ENCODE peak calls at places on chromosomes 5 and 9, in five cellular contexts. D is CD8-positive, alpha-beta T cell; K is astrocyte of the spinal cord; N is Calu3; X is right lobe of liver. S is an unnamed sample.

GRCh38 chr5:150509992-150510391 is 2.1 kb downstream of the NDST1 start:
- DNase-seq in N (no peak), X (no peak), K (no peak), D (no peak), S (no peak)

GRCh38 chr5:674630-675011 is 18.5 kb downstream of the TPPP start:
- DNase-seq in N (peak), X (no peak), D (no peak), K (no peak), S (peak)

GRCh38 chr5:89546658-89547057 is 663.7 kb upstream of the MEF2C start:
- DNase-seq in N (no peak), D (no peak), X (no peak), K (no peak), S (no peak)

GRCh38 chr9:16912197-16912596 is 41.7 kb upstream of the BNC2 start:
- DNase-seq in X (no peak), N (no peak), D (no peak), K (peak), S (no peak)

GRCh38 chr5:123176224-123176937 is 87.3 kb downstream of the PRDM6 start:
- DNase-seq in N (no peak), D (no peak), K (no peak), X (no peak), S (no peak)

GRCh38 chr5:119792154-119792799 is 162.9 kb downstream of the FAM170A start:
- DNase-seq in N (no peak), K (no peak), D (no peak), X (no peak), S (no peak)

GRCh38 chr5:135930029-135930948 is 24.5 kb downstream of the LECT2 start:
- DNase-seq in N (peak), K (no peak), D (no peak), X (no peak), S (no peak)

GRCh38 chr9:20786807-20787206 is 102.7 kb downstream of the FOCAD start:
- DNase-seq in D (no peak), X (no peak), N (no peak), K (no peak), S (no peak)

GRCh38 chr9:14313951-14314423 is at the start of gene NFIB:
- DNase-seq in N (peak), K (peak), X (peak), D (no peak), S (no peak)

GRCh38 chr5:172106511-172107356 is 81.3 kb downstream of the STK10 start:
- DNase-seq in D (peak), X (peak), K (peak), N (peak), S (peak)

GRCh38 chr5:135140805-135141204 is 106.8 kb upstream of the PITX1 start:
- DNase-seq in D (no peak), N (peak), X (no peak), K (peak), S (no peak)

GRCh38 chr9:89661391-89661949 is 56.7 kb downstream of the GADD45G start:
- DNase-seq in N (peak), X (no peak), K (no peak), D (no peak), S (no peak)

GRCh38 chr5:109347252-109347888 is 62.4 kb downstream of the PJA2 start:
- DNase-seq in K (no peak), N (peak), D (no peak), X (no peak), S (no peak)

GRCh38 chr5:175383350-175383749 is 60.6 kb downstream of the DRD1 start:
- DNase-seq in D (no peak), X (no peak), K (peak), N (no peak), S (no peak)

GRCh38 chr9:107172160-107172978 is 110.7 kb upstream of the RAD23B start:
- DNase-seq in X (peak), N (peak), D (peak), K (peak), S (peak)

GRCh38 chr5:157689942-157690689 is 18.8 kb downstream of the C5orf52 start:
- DNase-seq in X (peak), D (no peak), N (no peak), K (no peak), S (peak)

GRCh38 chr9:136769710-136770191 is 5.4 kb upstream of the LCN15 start:
- DNase-seq in K (no peak), N (peak), D (peak), X (no peak), S (no peak)

GRCh38 chr5:160938532-160938931 is 86.5 kb upstream of the ATP10B start:
- DNase-seq in D (no peak), N (peak), K (no peak), X (no peak), S (no peak)

GRCh38 chr9:114737118-114737517 is 55.1 kb upstream of the TEX48 start:
- DNase-seq in D (no peak), K (no peak), N (no peak), X (no peak), S (no peak)

GRCh38 chr5:24347206-24347605 is 297.6 kb downstream of the CDH10 start:
- DNase-seq in D (no peak), K (no peak), X (no peak), N (no peak), S (no peak)

DNA sequence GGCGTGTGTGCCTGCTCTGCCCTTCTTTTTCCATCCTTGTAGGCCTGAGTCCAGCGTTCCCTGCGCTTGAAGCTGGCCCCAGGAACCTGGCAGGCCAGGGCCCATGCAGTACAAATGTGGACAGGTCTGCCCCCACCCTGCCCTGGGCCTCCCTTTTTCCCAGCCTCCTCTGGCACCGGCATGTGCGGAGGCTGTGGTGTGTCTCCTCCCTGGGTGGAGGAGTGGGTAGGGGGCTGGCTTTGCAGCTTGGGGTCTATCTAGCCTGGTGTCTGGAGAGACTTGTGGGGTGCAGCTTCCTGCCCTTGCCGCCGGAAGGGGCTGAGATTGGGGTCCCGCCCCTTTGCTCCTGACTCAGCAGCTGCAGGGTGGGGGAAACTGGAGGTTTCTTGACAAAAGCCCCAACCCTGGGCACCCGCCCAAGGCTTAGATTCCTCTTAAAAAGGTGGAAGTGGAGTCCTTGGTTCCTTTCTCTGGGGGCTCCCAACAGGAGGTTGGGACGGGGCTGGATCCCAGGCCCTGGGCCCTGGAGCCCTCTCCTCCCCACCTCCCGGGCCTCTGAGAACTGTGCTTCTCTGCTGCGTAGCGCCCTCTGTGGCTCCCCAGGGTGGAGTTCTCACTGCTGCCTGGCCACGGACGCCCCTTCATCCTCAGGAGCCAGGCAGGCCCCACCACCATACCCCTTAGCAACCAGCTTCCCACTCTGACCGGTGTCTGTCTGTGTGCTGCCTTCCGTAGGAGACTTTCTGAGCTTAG is 18.0 kb downstream of the RXRA start:
- DNase-seq in K (peak), X (no peak), N (no peak), D (peak), S (no peak)
- TF ChIP-seq CTCF in K (peak), X (no peak), N (no peak), D (no peak), S (no peak)

GRCh38 chr9:122095010-122095767 is 2.1 kb upstream of the TTLL11 start:
- DNase-seq in K (peak), N (peak), X (no peak), D (peak), S (no peak)
- TF ChIP-seq CTCF in K (peak), N (peak), X (peak), D (peak), S (peak)

DNA sequence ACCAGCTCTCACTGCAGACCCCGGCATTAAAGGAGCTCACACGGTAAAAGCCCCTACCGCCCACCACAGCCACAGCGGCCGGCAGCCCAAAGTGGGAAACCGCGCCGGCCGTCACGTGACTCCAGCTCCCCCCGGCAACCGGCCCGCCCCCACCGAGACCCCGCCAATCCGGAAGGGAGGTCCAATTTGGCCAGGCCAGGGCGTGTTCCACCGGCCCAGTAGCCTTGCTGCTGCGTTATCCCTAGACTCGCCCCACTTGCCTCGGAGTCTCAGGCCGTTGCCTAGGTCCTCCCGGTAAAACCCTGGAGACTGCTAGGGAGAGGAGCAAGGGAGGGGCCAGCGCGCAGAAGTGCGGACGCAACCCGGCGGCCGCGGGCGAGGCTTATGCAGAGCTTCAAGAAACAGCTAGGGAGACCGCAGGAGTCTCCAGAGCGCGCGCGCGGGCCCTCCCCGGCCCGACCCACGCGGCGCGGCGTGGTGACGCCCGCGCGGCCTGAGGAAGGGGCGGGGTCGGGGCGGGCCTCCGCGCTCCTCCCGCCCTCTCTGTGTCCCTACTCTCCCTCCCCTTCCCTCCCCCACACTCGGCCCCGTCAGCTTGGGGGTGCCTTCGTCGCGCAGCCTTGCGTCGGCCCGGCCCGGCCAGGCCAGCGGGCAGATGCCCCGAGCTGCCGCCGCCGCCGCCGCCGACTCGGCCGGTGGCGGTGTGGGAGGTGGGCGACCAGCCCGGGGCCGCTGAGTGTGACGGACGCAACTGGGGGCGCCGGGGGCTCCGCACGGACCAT is at the start of gene RIC1:
- DNase-seq in X (peak), D (peak), N (peak), K (peak), S (peak)
- TF ChIP-seq CTCF in X (no peak), D (no peak), N (no peak), K (no peak), S (no peak)

GRCh38 chr5:4275232-4275631 is 679.6 kb downstream of the IRX1 start:
- DNase-seq in K (no peak), X (no peak), N (no peak), D (no peak), S (no peak)
- TF ChIP-seq CTCF in K (no peak), X (no peak), N (no peak), D (no peak), S (no peak)

GRCh38 chr9:135501261-135502167 is 1.0 kb downstream of the MRPS2 start:
- DNase-seq in N (no peak), K (peak), D (peak), X (peak), S (no peak)

GRCh38 chr9:135500071-135500524 is 384 bp upstream of the MRPS2 start:
- DNase-seq in X (no peak), K (no peak), N (no peak), D (no peak), S (no peak)

GRCh38 chr9:135500525-135501260 is at the start of gene MRPS2:
- DNase-seq in D (peak), K (peak), N (peak), X (peak), S (peak)

GRCh38 chr9:135498381-135499126 is 1.9 kb upstream of the MRPS2 start:
- DNase-seq in X (peak), N (no peak), K (no peak), D (no peak), S (no peak)

DNA sequence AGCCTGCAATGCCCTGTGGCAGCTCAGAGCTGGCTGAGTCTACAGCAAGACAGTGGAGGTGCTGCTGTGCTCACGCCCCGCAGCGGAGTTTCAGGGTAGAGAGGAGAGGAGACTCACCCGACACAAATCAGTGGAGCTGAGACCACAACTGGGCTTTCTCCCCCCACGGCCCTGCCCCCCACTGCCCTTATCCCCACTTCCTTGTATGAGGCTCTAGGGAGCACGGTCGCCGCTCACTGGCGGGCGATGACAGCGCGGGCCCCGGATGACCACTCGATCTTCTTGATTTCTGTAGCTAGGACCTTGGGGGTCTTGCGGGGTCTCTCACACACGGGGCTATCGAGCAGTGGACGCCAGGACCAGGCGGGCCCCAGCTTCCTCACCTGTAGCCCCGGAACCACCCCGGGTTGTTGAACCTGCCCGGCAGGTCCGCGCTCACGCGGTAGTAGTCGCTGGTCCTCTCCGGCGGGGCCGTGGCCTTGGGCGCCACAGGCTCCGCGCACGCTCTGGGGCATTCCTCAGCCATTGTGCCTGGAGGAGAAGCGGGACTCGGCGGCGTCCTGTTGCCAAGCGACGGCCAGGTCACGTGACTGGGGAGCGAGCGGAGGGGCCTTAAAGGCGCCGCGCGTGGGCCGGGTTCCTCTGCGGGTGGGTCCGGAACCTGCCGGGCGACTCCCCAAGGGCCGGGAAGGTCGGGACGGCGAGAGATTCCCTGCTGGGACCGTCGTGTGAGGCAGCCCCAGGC is 984 bp upstream of the MRPS2 start:
- DNase-seq in D (peak), K (peak), N (peak), X (peak), S (peak)
- TF ChIP-seq CTCF in D (no peak), K (no peak), N (no peak), X (no peak), S (no peak)

DNA sequence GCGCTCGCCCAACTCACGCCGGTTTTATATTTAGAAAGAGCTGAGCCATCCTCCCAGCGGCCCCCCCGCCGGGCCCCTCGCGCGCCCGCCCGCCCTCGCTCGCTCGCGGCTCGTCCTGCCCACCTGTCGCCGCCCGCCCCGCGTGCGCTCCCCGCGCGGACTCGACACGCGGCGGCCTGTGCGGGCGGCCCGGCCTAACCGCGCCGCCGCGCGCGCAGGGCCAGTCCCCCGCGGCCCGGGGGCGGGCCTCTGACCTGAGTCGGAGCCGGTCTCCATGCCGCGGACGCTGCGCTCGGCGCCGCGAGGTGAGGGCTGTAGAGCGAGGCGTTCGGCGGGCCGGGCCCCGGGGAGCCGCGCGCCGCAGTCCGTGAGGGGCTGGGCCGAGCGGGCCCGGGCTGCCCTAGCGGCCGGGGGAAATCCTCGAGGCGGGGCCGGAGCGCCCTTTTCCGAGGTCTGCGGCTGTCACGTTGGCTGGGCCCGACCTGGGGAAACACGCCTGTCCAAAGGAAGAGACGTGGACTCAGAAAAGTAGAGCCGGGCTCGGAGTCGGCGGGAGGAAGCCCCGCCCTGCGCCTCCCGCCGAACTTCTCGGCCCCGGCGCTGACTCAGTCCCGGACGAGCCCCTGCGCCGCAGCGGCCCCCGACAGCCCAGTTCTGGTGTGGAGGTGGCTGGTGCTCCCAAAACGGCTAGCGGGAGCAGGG is at the start of gene ECPAS:
- DNase-seq in N (peak), D (peak), K (peak), X (peak), S (peak)
- TF ChIP-seq CTCF in N (no peak), D (no peak), K (no peak), X (no peak), S (peak)

GRCh38 chr5:91977599-91977998 is 594.5 kb upstream of the ARRDC3 start:
- DNase-seq in N (no peak), X (no peak), D (no peak), K (no peak), S (no peak)
- TF ChIP-seq CTCF in N (no peak), X (no peak), D (no peak), K (no peak), S (no peak)

S was measured in osteocyte.